ENCODE peak calls at places on chromosomes 12 and 14, in nine cellular contexts. One of them, this sample, is unnamed.

GRCh38 chr12:3335078-3335487 is 155.9 kb upstream of the PRMT8 start:
- DNase-seq in HCT116: no peak
- DNase-seq in amniotic stem cell: no peak
- DNase-seq in spleen: peak
- DNase-seq in ACHN: no peak
- DNase-seq in OCI-LY7: no peak
- DNase-seq in stimulated activated CD4-positive, alpha-beta T cell treated with anti-CD3 and anti-CD28 coated beads, Interleukin-1b, Interleukin-23, amount 100 ng/mL, for 24 hours: no peak
- DNase-seq in NCI-H1092 treated with DMSO at 0.1 percent for 48 hours: no peak
- DNase-seq in CD8-positive, alpha-beta T cell: no peak
- DNase-seq in this sample: no peak

GRCh38 chr12:38664661-38665269 is 240.6 kb downstream of the CPNE8 start:
- DNase-seq in HCT116: peak
- DNase-seq in amniotic stem cell: no peak
- DNase-seq in spleen: no peak
- DNase-seq in ACHN: peak
- DNase-seq in OCI-LY7: peak
- DNase-seq in stimulated activated CD4-positive, alpha-beta T cell treated with anti-CD3 and anti-CD28 coated beads, Interleukin-1b, Interleukin-23, amount 100 ng/mL, for 24 hours: no peak
- DNase-seq in NCI-H1092 treated with DMSO at 0.1 percent for 48 hours: no peak
- DNase-seq in CD8-positive, alpha-beta T cell: no peak
- DNase-seq in this sample: peak

GRCh38 chr12:1852076-1852475 is 31.7 kb downstream of the LRTM2 start:
- DNase-seq in HCT116: no peak
- DNase-seq in amniotic stem cell: no peak
- DNase-seq in spleen: no peak
- DNase-seq in ACHN: no peak
- DNase-seq in OCI-LY7: no peak
- DNase-seq in stimulated activated CD4-positive, alpha-beta T cell treated with anti-CD3 and anti-CD28 coated beads, Interleukin-1b, Interleukin-23, amount 100 ng/mL, for 24 hours: no peak
- DNase-seq in NCI-H1092 treated with DMSO at 0.1 percent for 48 hours: no peak
- DNase-seq in CD8-positive, alpha-beta T cell: no peak
- DNase-seq in this sample: no peak

GRCh38 chr12:49672351-49673181 is 34.6 kb downstream of the FMNL3 start:
- DNase-seq in HCT116: no peak
- DNase-seq in amniotic stem cell: no peak
- DNase-seq in spleen: no peak
- DNase-seq in ACHN: no peak
- DNase-seq in OCI-LY7: no peak
- DNase-seq in stimulated activated CD4-positive, alpha-beta T cell treated with anti-CD3 and anti-CD28 coated beads, Interleukin-1b, Interleukin-23, amount 100 ng/mL, for 24 hours: no peak
- DNase-seq in NCI-H1092 treated with DMSO at 0.1 percent for 48 hours: peak
- DNase-seq in CD8-positive, alpha-beta T cell: no peak
- DNase-seq in this sample: no peak

GRCh38 chr12:115060477-115061168 is 376.6 kb upstream of the TBX3 start:
- DNase-seq in HCT116: no peak
- DNase-seq in amniotic stem cell: no peak
- DNase-seq in spleen: no peak
- DNase-seq in ACHN: no peak
- DNase-seq in OCI-LY7: no peak
- DNase-seq in stimulated activated CD4-positive, alpha-beta T cell treated with anti-CD3 and anti-CD28 coated beads, Interleukin-1b, Interleukin-23, amount 100 ng/mL, for 24 hours: no peak
- DNase-seq in NCI-H1092 treated with DMSO at 0.1 percent for 48 hours: peak
- DNase-seq in CD8-positive, alpha-beta T cell: no peak
- DNase-seq in this sample: no peak

GRCh38 chr12:109696485-109697269 is 16.9 kb upstream of the FAM222A start:
- DNase-seq in HCT116: no peak
- DNase-seq in amniotic stem cell: no peak
- DNase-seq in spleen: peak
- DNase-seq in ACHN: peak
- DNase-seq in OCI-LY7: no peak
- DNase-seq in stimulated activated CD4-positive, alpha-beta T cell treated with anti-CD3 and anti-CD28 coated beads, Interleukin-1b, Interleukin-23, amount 100 ng/mL, for 24 hours: no peak
- DNase-seq in NCI-H1092 treated with DMSO at 0.1 percent for 48 hours: no peak
- DNase-seq in CD8-positive, alpha-beta T cell: no peak
- DNase-seq in this sample: peak

GRCh38 chr14:50932592-50933500 is 11.4 kb downstream of the PYGL start:
- DNase-seq in HCT116: no peak
- DNase-seq in amniotic stem cell: no peak
- DNase-seq in spleen: no peak
- DNase-seq in ACHN: no peak
- DNase-seq in OCI-LY7: no peak
- DNase-seq in stimulated activated CD4-positive, alpha-beta T cell treated with anti-CD3 and anti-CD28 coated beads, Interleukin-1b, Interleukin-23, amount 100 ng/mL, for 24 hours: no peak
- DNase-seq in NCI-H1092 treated with DMSO at 0.1 percent for 48 hours: no peak
- DNase-seq in CD8-positive, alpha-beta T cell: no peak
- DNase-seq in this sample: no peak

GRCh38 chr12:57939291-57939690 is 2.1 kb upstream of the ATP23 start:
- DNase-seq in HCT116: no peak
- DNase-seq in amniotic stem cell: no peak
- DNase-seq in spleen: no peak
- DNase-seq in ACHN: no peak
- DNase-seq in OCI-LY7: no peak
- DNase-seq in stimulated activated CD4-positive, alpha-beta T cell treated with anti-CD3 and anti-CD28 coated beads, Interleukin-1b, Interleukin-23, amount 100 ng/mL, for 24 hours: no peak
- DNase-seq in NCI-H1092 treated with DMSO at 0.1 percent for 48 hours: no peak
- DNase-seq in CD8-positive, alpha-beta T cell: no peak
- DNase-seq in this sample: peak

GRCh38 chr14:21498540-21499526 is 12.3 kb downstream of the METTL3 start:
- DNase-seq in HCT116: peak
- DNase-seq in amniotic stem cell: peak
- DNase-seq in spleen: no peak
- DNase-seq in ACHN: peak
- DNase-seq in OCI-LY7: peak
- DNase-seq in stimulated activated CD4-positive, alpha-beta T cell treated with anti-CD3 and anti-CD28 coated beads, Interleukin-1b, Interleukin-23, amount 100 ng/mL, for 24 hours: no peak
- DNase-seq in NCI-H1092 treated with DMSO at 0.1 percent for 48 hours: peak
- DNase-seq in CD8-positive, alpha-beta T cell: no peak
- DNase-seq in this sample: peak

GRCh38 chr14:72925171-72925759 is 999 bp upstream of the DCAF4 start:
- DNase-seq in HCT116: no peak
- DNase-seq in amniotic stem cell: no peak
- DNase-seq in spleen: no peak
- DNase-seq in ACHN: no peak
- DNase-seq in OCI-LY7: no peak
- DNase-seq in stimulated activated CD4-positive, alpha-beta T cell treated with anti-CD3 and anti-CD28 coated beads, Interleukin-1b, Interleukin-23, amount 100 ng/mL, for 24 hours: no peak
- DNase-seq in NCI-H1092 treated with DMSO at 0.1 percent for 48 hours: no peak
- DNase-seq in CD8-positive, alpha-beta T cell: no peak
- DNase-seq in this sample: no peak

GRCh38 chr12:69052613-69053408 is 119.8 kb upstream of the CPM start:
- DNase-seq in HCT116: peak
- DNase-seq in amniotic stem cell: peak
- DNase-seq in spleen: no peak
- DNase-seq in ACHN: peak
- DNase-seq in OCI-LY7: no peak
- DNase-seq in stimulated activated CD4-positive, alpha-beta T cell treated with anti-CD3 and anti-CD28 coated beads, Interleukin-1b, Interleukin-23, amount 100 ng/mL, for 24 hours: no peak
- DNase-seq in NCI-H1092 treated with DMSO at 0.1 percent for 48 hours: no peak
- DNase-seq in CD8-positive, alpha-beta T cell: peak
- DNase-seq in this sample: peak

GRCh38 chr12:112375105-112375504 is 7.1 kb downstream of the HECTD4 start:
- DNase-seq in HCT116: no peak
- DNase-seq in amniotic stem cell: no peak
- DNase-seq in spleen: no peak
- DNase-seq in ACHN: no peak
- DNase-seq in OCI-LY7: no peak
- DNase-seq in stimulated activated CD4-positive, alpha-beta T cell treated with anti-CD3 and anti-CD28 coated beads, Interleukin-1b, Interleukin-23, amount 100 ng/mL, for 24 hours: no peak
- DNase-seq in NCI-H1092 treated with DMSO at 0.1 percent for 48 hours: no peak
- DNase-seq in CD8-positive, alpha-beta T cell: no peak
- DNase-seq in this sample: no peak

GRCh38 chr14:93042968-93043940 is 72.5 kb downstream of the ITPK1 start:
- DNase-seq in HCT116: peak
- DNase-seq in amniotic stem cell: peak
- DNase-seq in spleen: no peak
- DNase-seq in ACHN: no peak
- DNase-seq in OCI-LY7: no peak
- DNase-seq in stimulated activated CD4-positive, alpha-beta T cell treated with anti-CD3 and anti-CD28 coated beads, Interleukin-1b, Interleukin-23, amount 100 ng/mL, for 24 hours: no peak
- DNase-seq in NCI-H1092 treated with DMSO at 0.1 percent for 48 hours: no peak
- DNase-seq in CD8-positive, alpha-beta T cell: no peak
- DNase-seq in this sample: peak

GRCh38 chr12:26345471-26346003 is 150.2 kb downstream of the SSPN start:
- DNase-seq in HCT116: no peak
- DNase-seq in amniotic stem cell: no peak
- DNase-seq in spleen: no peak
- DNase-seq in ACHN: no peak
- DNase-seq in OCI-LY7: no peak
- DNase-seq in stimulated activated CD4-positive, alpha-beta T cell treated with anti-CD3 and anti-CD28 coated beads, Interleukin-1b, Interleukin-23, amount 100 ng/mL, for 24 hours: no peak
- DNase-seq in NCI-H1092 treated with DMSO at 0.1 percent for 48 hours: no peak
- DNase-seq in CD8-positive, alpha-beta T cell: no peak
- DNase-seq in this sample: no peak

GRCh38 chr14:67510121-67510520 is 21.6 kb upstream of the TMEM229B start:
- DNase-seq in HCT116: no peak
- DNase-seq in amniotic stem cell: no peak
- DNase-seq in spleen: no peak
- DNase-seq in ACHN: no peak
- DNase-seq in OCI-LY7: no peak
- DNase-seq in stimulated activated CD4-positive, alpha-beta T cell treated with anti-CD3 and anti-CD28 coated beads, Interleukin-1b, Interleukin-23, amount 100 ng/mL, for 24 hours: no peak
- DNase-seq in NCI-H1092 treated with DMSO at 0.1 percent for 48 hours: no peak
- DNase-seq in CD8-positive, alpha-beta T cell: no peak
- DNase-seq in this sample: peak

GRCh38 chr14:75277796-75278421 is 719 bp upstream of the FOS start:
- DNase-seq in HCT116: no peak
- DNase-seq in amniotic stem cell: no peak
- DNase-seq in spleen: no peak
- DNase-seq in ACHN: no peak
- DNase-seq in OCI-LY7: no peak
- DNase-seq in stimulated activated CD4-positive, alpha-beta T cell treated with anti-CD3 and anti-CD28 coated beads, Interleukin-1b, Interleukin-23, amount 100 ng/mL, for 24 hours: no peak
- DNase-seq in NCI-H1092 treated with DMSO at 0.1 percent for 48 hours: peak
- DNase-seq in CD8-positive, alpha-beta T cell: peak
- DNase-seq in this sample: peak

GRCh38 chr14:65387171-65387570 is 25.4 kb upstream of the FUT8 start:
- DNase-seq in HCT116: no peak
- DNase-seq in amniotic stem cell: no peak
- DNase-seq in spleen: no peak
- DNase-seq in ACHN: no peak
- DNase-seq in OCI-LY7: no peak
- DNase-seq in stimulated activated CD4-positive, alpha-beta T cell treated with anti-CD3 and anti-CD28 coated beads, Interleukin-1b, Interleukin-23, amount 100 ng/mL, for 24 hours: no peak
- DNase-seq in NCI-H1092 treated with DMSO at 0.1 percent for 48 hours: no peak
- DNase-seq in CD8-positive, alpha-beta T cell: no peak
- DNase-seq in this sample: no peak

GRCh38 chr12:38556647-38557046 is 240.1 kb downstream of the ALG10B start:
- DNase-seq in HCT116: no peak
- DNase-seq in amniotic stem cell: no peak
- DNase-seq in spleen: no peak
- DNase-seq in ACHN: no peak
- DNase-seq in OCI-LY7: no peak
- DNase-seq in stimulated activated CD4-positive, alpha-beta T cell treated with anti-CD3 and anti-CD28 coated beads, Interleukin-1b, Interleukin-23, amount 100 ng/mL, for 24 hours: no peak
- DNase-seq in NCI-H1092 treated with DMSO at 0.1 percent for 48 hours: no peak
- DNase-seq in CD8-positive, alpha-beta T cell: no peak
- DNase-seq in this sample: no peak

GRCh38 chr14:64768401-64769095 is 64.3 kb downstream of the PLEKHG3 start:
- DNase-seq in HCT116: no peak
- DNase-seq in amniotic stem cell: no peak
- DNase-seq in spleen: peak
- DNase-seq in ACHN: no peak
- DNase-seq in OCI-LY7: no peak
- DNase-seq in stimulated activated CD4-positive, alpha-beta T cell treated with anti-CD3 and anti-CD28 coated beads, Interleukin-1b, Interleukin-23, amount 100 ng/mL, for 24 hours: no peak
- DNase-seq in NCI-H1092 treated with DMSO at 0.1 percent for 48 hours: no peak
- DNase-seq in CD8-positive, alpha-beta T cell: no peak
- DNase-seq in this sample: no peak

GRCh38 chr12:77837876-77838291 is 7.2 kb downstream of the NAV3 start:
- DNase-seq in HCT116: no peak
- DNase-seq in amniotic stem cell: no peak
- DNase-seq in spleen: no peak
- DNase-seq in ACHN: no peak
- DNase-seq in OCI-LY7: no peak
- DNase-seq in stimulated activated CD4-positive, alpha-beta T cell treated with anti-CD3 and anti-CD28 coated beads, Interleukin-1b, Interleukin-23, amount 100 ng/mL, for 24 hours: no peak
- DNase-seq in NCI-H1092 treated with DMSO at 0.1 percent for 48 hours: no peak
- DNase-seq in CD8-positive, alpha-beta T cell: no peak
- DNase-seq in this sample: peak

GRCh38 chr12:1607940-1608782 is 13.8 kb upstream of the FBXL14 start:
- DNase-seq in HCT116: no peak
- DNase-seq in amniotic stem cell: no peak
- DNase-seq in spleen: no peak
- DNase-seq in ACHN: peak
- DNase-seq in OCI-LY7: peak
- DNase-seq in stimulated activated CD4-positive, alpha-beta T cell treated with anti-CD3 and anti-CD28 coated beads, Interleukin-1b, Interleukin-23, amount 100 ng/mL, for 24 hours: no peak
- DNase-seq in NCI-H1092 treated with DMSO at 0.1 percent for 48 hours: no peak
- DNase-seq in CD8-positive, alpha-beta T cell: no peak
- DNase-seq in this sample: no peak

GRCh38 chr12:41512531-41512930 is 324.4 kb downstream of the PDZRN4 start:
- DNase-seq in HCT116: no peak
- DNase-seq in amniotic stem cell: no peak
- DNase-seq in spleen: no peak
- DNase-seq in ACHN: no peak
- DNase-seq in OCI-LY7: no peak
- DNase-seq in stimulated activated CD4-positive, alpha-beta T cell treated with anti-CD3 and anti-CD28 coated beads, Interleukin-1b, Interleukin-23, amount 100 ng/mL, for 24 hours: no peak
- DNase-seq in NCI-H1092 treated with DMSO at 0.1 percent for 48 hours: no peak
- DNase-seq in CD8-positive, alpha-beta T cell: no peak
- DNase-seq in this sample: peak

GRCh38 chr14:52835122-52835903 is 43.9 kb upstream of the GNPNAT1 start:
- DNase-seq in HCT116: peak
- DNase-seq in amniotic stem cell: peak
- DNase-seq in spleen: no peak
- DNase-seq in ACHN: peak
- DNase-seq in OCI-LY7: no peak
- DNase-seq in stimulated activated CD4-positive, alpha-beta T cell treated with anti-CD3 and anti-CD28 coated beads, Interleukin-1b, Interleukin-23, amount 100 ng/mL, for 24 hours: no peak
- DNase-seq in NCI-H1092 treated with DMSO at 0.1 percent for 48 hours: peak
- DNase-seq in CD8-positive, alpha-beta T cell: no peak
- DNase-seq in this sample: peak

GRCh38 chr14:51442513-51443175 is 202.6 kb downstream of the TMX1 start:
- DNase-seq in HCT116: no peak
- DNase-seq in amniotic stem cell: peak
- DNase-seq in spleen: no peak
- DNase-seq in ACHN: peak
- DNase-seq in OCI-LY7: no peak
- DNase-seq in stimulated activated CD4-positive, alpha-beta T cell treated with anti-CD3 and anti-CD28 coated beads, Interleukin-1b, Interleukin-23, amount 100 ng/mL, for 24 hours: no peak
- DNase-seq in NCI-H1092 treated with DMSO at 0.1 percent for 48 hours: no peak
- DNase-seq in CD8-positive, alpha-beta T cell: no peak
- DNase-seq in this sample: peak

GRCh38 chr12:125055591-125055990 is 9.6 kb upstream of the AACS start:
- DNase-seq in HCT116: no peak
- DNase-seq in amniotic stem cell: no peak
- DNase-seq in spleen: no peak
- DNase-seq in ACHN: no peak
- DNase-seq in OCI-LY7: no peak
- DNase-seq in stimulated activated CD4-positive, alpha-beta T cell treated with anti-CD3 and anti-CD28 coated beads, Interleukin-1b, Interleukin-23, amount 100 ng/mL, for 24 hours: no peak
- DNase-seq in NCI-H1092 treated with DMSO at 0.1 percent for 48 hours: no peak
- DNase-seq in CD8-positive, alpha-beta T cell: no peak
- DNase-seq in this sample: no peak

GRCh38 chr12:116287850-116288301 is 10.4 kb upstream of the MED13L start:
- DNase-seq in HCT116: no peak
- DNase-seq in amniotic stem cell: no peak
- DNase-seq in spleen: no peak
- DNase-seq in ACHN: no peak
- DNase-seq in OCI-LY7: no peak
- DNase-seq in stimulated activated CD4-positive, alpha-beta T cell treated with anti-CD3 and anti-CD28 coated beads, Interleukin-1b, Interleukin-23, amount 100 ng/mL, for 24 hours: no peak
- DNase-seq in NCI-H1092 treated with DMSO at 0.1 percent for 48 hours: no peak
- DNase-seq in CD8-positive, alpha-beta T cell: no peak
- DNase-seq in this sample: no peak

GRCh38 chr12:29768372-29768771 is 15.4 kb downstream of the TMTC1 start:
- DNase-seq in HCT116: no peak
- DNase-seq in amniotic stem cell: no peak
- DNase-seq in spleen: no peak
- DNase-seq in ACHN: no peak
- DNase-seq in OCI-LY7: no peak
- DNase-seq in stimulated activated CD4-positive, alpha-beta T cell treated with anti-CD3 and anti-CD28 coated beads, Interleukin-1b, Interleukin-23, amount 100 ng/mL, for 24 hours: no peak
- DNase-seq in NCI-H1092 treated with DMSO at 0.1 percent for 48 hours: no peak
- DNase-seq in CD8-positive, alpha-beta T cell: no peak
- DNase-seq in this sample: no peak

GRCh38 chr14:61381589-61381988 is 60.2 kb downstream of the PRKCH start:
- DNase-seq in HCT116: no peak
- DNase-seq in amniotic stem cell: no peak
- DNase-seq in spleen: peak
- DNase-seq in ACHN: no peak
- DNase-seq in OCI-LY7: no peak
- DNase-seq in stimulated activated CD4-positive, alpha-beta T cell treated with anti-CD3 and anti-CD28 coated beads, Interleukin-1b, Interleukin-23, amount 100 ng/mL, for 24 hours: no peak
- DNase-seq in NCI-H1092 treated with DMSO at 0.1 percent for 48 hours: no peak
- DNase-seq in CD8-positive, alpha-beta T cell: no peak
- DNase-seq in this sample: no peak

GRCh38 chr14:35594616-35595015 is 60.7 kb downstream of the INSM2 start:
- DNase-seq in HCT116: no peak
- DNase-seq in amniotic stem cell: no peak
- DNase-seq in spleen: no peak
- DNase-seq in ACHN: no peak
- DNase-seq in OCI-LY7: no peak
- DNase-seq in stimulated activated CD4-positive, alpha-beta T cell treated with anti-CD3 and anti-CD28 coated beads, Interleukin-1b, Interleukin-23, amount 100 ng/mL, for 24 hours: no peak
- DNase-seq in NCI-H1092 treated with DMSO at 0.1 percent for 48 hours: no peak
- DNase-seq in CD8-positive, alpha-beta T cell: no peak
- DNase-seq in this sample: peak

GRCh38 chr14:103692159-103692558 is 23.1 kb downstream of the XRCC3 start:
- DNase-seq in HCT116: no peak
- DNase-seq in amniotic stem cell: no peak
- DNase-seq in spleen: no peak
- DNase-seq in ACHN: no peak
- DNase-seq in OCI-LY7: peak
- DNase-seq in stimulated activated CD4-positive, alpha-beta T cell treated with anti-CD3 and anti-CD28 coated beads, Interleukin-1b, Interleukin-23, amount 100 ng/mL, for 24 hours: no peak
- DNase-seq in NCI-H1092 treated with DMSO at 0.1 percent for 48 hours: no peak
- DNase-seq in CD8-positive, alpha-beta T cell: no peak
- DNase-seq in this sample: no peak